ENCODE peak calls at places on chromosome 12, in five cellular contexts. K, W, Q, T and H are unnamed samples.
A peak's percentile ranks its signal among the peaks of the same experiment; 100 is the strongest.

GRCh38 chr12:1527789-1528188 is 66.6 kb downstream of the FBXL14 start:
- DNase-seq in K (no peak), W (no peak), Q (peak; percentile 98), T (no peak), H (no peak)

GRCh38 chr12:4911316-4911994 is 1.8 kb downstream of the KCNA1 start:
- DNase-seq in K (no peak), W (no peak), Q (no peak), T (no peak), H (no peak)

GRCh38 chr12:7150356-7150755 is 20.2 kb downstream of the CLSTN3 start:
- DNase-seq in K (no peak), W (no peak), Q (no peak), T (no peak), H (no peak)

GRCh38 chr12:87848248-87848868 is 180.8 kb downstream of the C12orf50 start:
- DNase-seq in K (no peak), W (peak; percentile 78), Q (peak; percentile 67), T (no peak), H (no peak)

GRCh38 chr12:29429999-29430698 is 49.2 kb upstream of the ERGIC2 start:
- DNase-seq in K (no peak), W (no peak), Q (no peak), T (no peak), H (no peak)

GRCh38 chr12:13000935-13001724 is 1.1 kb upstream of the HEBP1 start:
- DNase-seq in K (peak; percentile 11), W (peak; percentile 68), Q (peak; percentile 83), T (no peak), H (peak; percentile 37)

GRCh38 chr12:1529862-1530591 is 64.4 kb downstream of the FBXL14 start:
- DNase-seq in K (no peak), W (no peak), Q (peak; percentile 72), T (no peak), H (no peak)

GRCh38 chr12:121448771-121449315 is 48.9 kb downstream of the RNF34 start:
- DNase-seq in K (no peak), W (no peak), Q (no peak), T (no peak), H (no peak)

GRCh38 chr12:100474617-100475016 is 951 bp downstream of the NR1H4 start:
- DNase-seq in K (no peak), W (no peak), Q (no peak), T (no peak), H (no peak)

GRCh38 chr12:53207042-53207441 is at the start of gene ITGB7:
- DNase-seq in K (peak; percentile 72), W (no peak), Q (no peak), T (no peak), H (peak; percentile 48)

GRCh38 chr12:101361455-101361854 is 46.1 kb downstream of the ARL1 start:
- DNase-seq in K (no peak), W (no peak), Q (no peak), T (no peak), H (no peak)

GRCh38 chr12:17215754-17216153 is 609.8 kb upstream of the LMO3 start:
- DNase-seq in K (no peak), W (peak; percentile 45), Q (no peak), T (no peak), H (no peak)

GRCh38 chr12:84272324-84272723 is 640.3 kb downstream of the SLC6A15 start:
- DNase-seq in K (no peak), W (no peak), Q (no peak), T (no peak), H (no peak)

GRCh38 chr12:6866920-6867406 is 368 bp upstream of the TPI1 start:
- DNase-seq in K (no peak), W (no peak), Q (peak; percentile 44), T (no peak), H (no peak)

GRCh38 chr12:93722179-93722578 is 45.0 kb downstream of the CRADD start:
- DNase-seq in K (no peak), W (no peak), Q (no peak), T (no peak), H (no peak)

GRCh38 chr12:93722757-93723567 is 45.8 kb downstream of the CRADD start:
- DNase-seq in K (no peak), W (no peak), Q (peak; percentile 79), T (no peak), H (no peak)

GRCh38 chr12:93719710-93720109 is 42.5 kb downstream of the CRADD start:
- DNase-seq in K (no peak), W (no peak), Q (no peak), T (no peak), H (no peak)

GRCh38 chr12:93723568-93723930 is 46.4 kb downstream of the CRADD start:
- DNase-seq in K (no peak), W (no peak), Q (no peak), T (no peak), H (no peak)

GRCh38 chr12:93720559-93720958 is 43.4 kb downstream of the CRADD start:
- DNase-seq in K (no peak), W (no peak), Q (no peak), T (no peak), H (no peak)
- H3K9me3 ChIP-seq in K (no peaks in the 10 kb centered on the region), W (peaks cover 13% of the 10 kb centered on the region), Q (no peaks in the 10 kb centered on the region), T (no peaks in the 10 kb centered on the region), H (no peaks in the 10 kb centered on the region)

GRCh38 chr12:133061954-133062353 is 18.8 kb upstream of the ZNF140 start:
- DNase-seq in K (no peak), W (no peak), Q (no peak), T (no peak), H (no peak)
- H3K9me3 ChIP-seq in K (peaks cover 94% of the 10 kb centered on the region), W (peaks cover 97% of the 10 kb centered on the region), Q (peaks cover 36% of the 10 kb centered on the region), T (peaks cover 100% of the 10 kb centered on the region), H (peaks cover 68% of the 10 kb centered on the region)

GRCh38 chr12:124168016-124168415 is 126.9 kb upstream of the RFLNA start:
- DNase-seq in K (no peak), W (no peak), Q (no peak), T (no peak), H (no peak)

GRCh38 chr12:124169577-124169976 is 125.3 kb upstream of the RFLNA start:
- DNase-seq in K (no peak), W (no peak), Q (no peak), T (no peak), H (no peak)

GRCh38 chr12:124170756-124171155 is 124.1 kb upstream of the RFLNA start:
- DNase-seq in K (no peak), W (no peak), Q (peak; percentile 47), T (no peak), H (no peak)

GRCh38 chr12:124165695-124166094 is 129.2 kb upstream of the RFLNA start:
- DNase-seq in K (no peak), W (no peak), Q (no peak), T (no peak), H (no peak)

DNA sequence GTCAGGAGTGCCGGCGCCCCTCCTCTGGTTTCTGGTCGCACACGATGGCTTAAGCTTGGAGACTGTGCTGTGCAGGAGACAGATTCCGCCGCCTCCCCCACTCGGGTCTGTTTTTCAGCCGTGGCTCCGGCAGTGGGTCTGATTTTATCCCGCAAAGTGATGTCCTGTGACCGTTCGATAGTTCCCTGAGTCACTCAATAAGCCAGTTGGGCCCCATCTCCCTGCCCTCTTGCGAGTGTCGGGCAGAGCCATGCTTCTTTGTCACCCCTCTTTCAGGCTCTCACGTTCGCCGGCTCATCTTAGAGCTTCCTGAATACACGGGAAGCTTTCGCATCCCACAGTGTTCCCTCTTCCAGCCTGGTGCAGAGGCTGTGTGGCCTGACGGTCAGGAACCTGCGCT is 127.8 kb upstream of the RFLNA start:
- DNase-seq in K (no peak), W (no peak), Q (no peak), T (no peak), H (no peak)
- H3K9me3 ChIP-seq in K (no peaks in the 10 kb centered on the region), W (peaks cover 4% of the 10 kb centered on the region), Q (no peaks in the 10 kb centered on the region), T (no peaks in the 10 kb centered on the region), H (no peaks in the 10 kb centered on the region)

DNA sequence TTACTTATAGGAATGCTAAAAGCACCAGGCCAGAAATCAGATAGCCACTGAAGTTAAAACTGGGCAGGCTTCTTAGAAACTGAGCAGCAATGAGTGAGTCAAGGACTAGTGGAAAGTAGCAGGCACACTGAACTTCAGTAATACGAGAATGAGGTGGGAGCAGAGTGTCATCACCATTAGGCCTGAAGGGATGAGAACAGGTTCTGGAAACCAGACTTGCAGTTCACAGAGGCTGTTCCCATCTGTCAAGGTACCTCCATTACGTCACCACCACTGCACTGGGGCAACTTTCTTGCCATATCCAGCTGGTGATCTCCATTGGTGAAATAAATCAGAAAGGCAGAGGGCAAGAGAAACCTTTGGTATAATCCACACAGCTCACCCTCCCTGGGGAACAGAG is 15.6 kb downstream of the ZNF10 start:
- DNase-seq in K (no peak), W (no peak), Q (no peak), T (no peak), H (no peak)
- H3K9me3 ChIP-seq in K (peaks cover 38% of the 10 kb centered on the region), W (peaks cover 76% of the 10 kb centered on the region), Q (no peaks in the 10 kb centered on the region), T (peaks cover 98% of the 10 kb centered on the region), H (peaks cover 22% of the 10 kb centered on the region)

GRCh38 chr12:132923356-132923909 is 32.7 kb downstream of the ZNF605 start:
- DNase-seq in K (no peak), W (no peak), Q (peak; percentile 28), T (no peak), H (no peak)
- H3K9me3 ChIP-seq in K (peaks cover 58% of the 10 kb centered on the region), W (peaks cover 96% of the 10 kb centered on the region), Q (peaks cover 38% of the 10 kb centered on the region), T (peaks cover 100% of the 10 kb centered on the region), H (peaks cover 50% of the 10 kb centered on the region)

DNA sequence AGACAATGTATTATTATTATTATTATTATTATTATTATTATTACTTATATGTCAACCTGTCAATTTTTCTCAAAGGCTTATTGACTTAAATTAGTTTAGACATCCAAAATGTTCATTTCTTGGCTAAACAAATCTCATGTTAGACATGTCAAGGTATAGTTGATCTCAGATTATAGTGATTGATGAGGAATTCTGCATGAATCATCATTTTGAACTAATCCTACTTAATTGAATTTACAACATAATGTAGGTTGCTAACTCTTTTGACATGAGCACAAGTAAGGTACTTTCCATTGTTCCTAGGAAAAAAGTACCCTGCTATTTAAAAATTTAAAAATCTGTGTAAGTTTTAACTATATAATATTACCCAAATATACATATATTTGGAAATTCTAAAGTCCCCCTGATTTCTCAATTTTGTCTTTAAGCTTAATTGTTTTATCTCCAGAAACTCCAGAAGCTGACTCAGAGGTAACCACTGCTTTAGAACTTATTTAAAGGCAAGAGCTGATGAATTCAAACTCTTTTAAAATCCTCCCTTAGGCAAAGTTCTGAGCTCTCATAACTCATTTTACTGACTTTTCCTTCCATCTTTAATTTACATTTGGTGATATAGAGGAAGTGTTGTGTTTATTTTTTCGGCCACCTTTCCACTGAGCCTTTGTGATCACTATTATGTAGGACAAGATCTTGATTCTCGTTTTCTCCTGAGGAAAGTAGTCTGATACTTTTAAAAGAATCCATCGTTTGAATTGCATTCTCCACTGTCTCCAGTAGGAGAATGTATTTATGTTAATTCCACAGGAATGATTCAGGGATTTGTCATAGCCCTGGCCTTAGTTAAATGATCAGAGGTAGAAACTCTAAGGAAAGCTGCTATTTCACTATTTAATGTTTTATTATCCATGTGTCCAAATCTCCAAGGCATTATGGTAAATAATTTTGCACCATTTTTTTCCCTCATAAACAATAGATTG is 1304.5 kb downstream of the AACS start:
- DNase-seq in K (no peak), W (no peak), Q (peak; percentile 28), T (no peak), H (no peak)
- H3K9me3 ChIP-seq in K (no peaks in the 10 kb centered on the region), W (no peaks in the 10 kb centered on the region), Q (no peaks in the 10 kb centered on the region), T (no peaks in the 10 kb centered on the region), H (no peaks in the 10 kb centered on the region)

GRCh38 chr12:40587970-40588369 is 104.3 kb upstream of the CNTN1 start:
- DNase-seq in K (no peak), W (no peak), Q (no peak), T (no peak), H (no peak)

GRCh38 chr12:40583743-40584142 is 108.5 kb upstream of the CNTN1 start:
- DNase-seq in K (no peak), W (no peak), Q (no peak), T (no peak), H (no peak)

GRCh38 chr12:40587416-40587815 is 104.8 kb upstream of the CNTN1 start:
- DNase-seq in K (no peak), W (no peak), Q (no peak), T (no peak), H (no peak)

GRCh38 chr12:40584763-40585162 is 107.5 kb upstream of the CNTN1 start:
- DNase-seq in K (no peak), W (no peak), Q (no peak), T (no peak), H (no peak)

GRCh38 chr12:40586823-40587222 is 105.4 kb upstream of the CNTN1 start:
- DNase-seq in K (no peak), W (no peak), Q (no peak), T (no peak), H (no peak)
- H3K9me3 ChIP-seq in K (no peaks in the 10 kb centered on the region), W (peaks cover 8% of the 10 kb centered on the region), Q (no peaks in the 10 kb centered on the region), T (no peaks in the 10 kb centered on the region), H (peaks cover 3% of the 10 kb centered on the region)